ENCODE peak calls at places on chromosome 6, in eight cellular contexts. S, H, X, E, T, J, B and P are unnamed samples.

GRCh38 chr6:105886812-105887513 is 199.2 kb upstream of the PRDM1 start:
- DNase-seq in S (no peak), H (no peak), X (no peak), E (no peak), T (peak), J (no peak), B (no peak), P (no peak)

GRCh38 chr6:169972736-169973135 is 221.3 kb downstream of the ERMARD start:
- DNase-seq in S (no peak), H (no peak), X (no peak), E (no peak), T (no peak), J (no peak), B (no peak), P (no peak)

GRCh38 chr6:14783594-14783993 is 462.3 kb upstream of the JARID2 start:
- DNase-seq in S (no peak), H (no peak), X (no peak), E (no peak), T (no peak), J (no peak), B (no peak), P (no peak)

GRCh38 chr6:166592818-166593217 is 6.3 kb upstream of the RAMACL start:
- DNase-seq in S (no peak), H (no peak), X (no peak), E (no peak), T (peak), J (no peak), B (peak), P (no peak)

GRCh38 chr6:1574083-1574761 is 35.5 kb upstream of the FOXC1 start:
- DNase-seq in S (no peak), H (no peak), X (no peak), E (no peak), T (no peak), J (no peak), B (no peak), P (no peak)

GRCh38 chr6:149129401-149130077 is 188.0 kb upstream of the TAB2 start:
- DNase-seq in S (no peak), H (peak), X (peak), E (peak), T (peak), J (peak), B (peak), P (no peak)

GRCh38 chr6:139007428-139007827 is 19.4 kb upstream of the REPS1 start:
- DNase-seq in S (no peak), H (no peak), X (no peak), E (no peak), T (no peak), J (no peak), B (no peak), P (no peak)

GRCh38 chr6:20672038-20672437 is 137.8 kb downstream of the CDKAL1 start:
- DNase-seq in S (no peak), H (no peak), X (no peak), E (no peak), T (no peak), J (no peak), B (no peak), P (no peak)

GRCh38 chr6:84408028-84408427 is 180.6 kb upstream of the CEP162 start:
- DNase-seq in S (no peak), H (no peak), X (no peak), E (no peak), T (no peak), J (no peak), B (no peak), P (no peak)

GRCh38 chr6:163429858-163430448 is 15.4 kb downstream of the QKI start:
- DNase-seq in S (no peak), H (no peak), X (no peak), E (no peak), T (no peak), J (no peak), B (no peak), P (no peak)

GRCh38 chr6:143061597-143062385 is 1.1 kb downstream of the AIG1 start:
- DNase-seq in S (no peak), H (no peak), X (peak), E (no peak), T (peak), J (no peak), B (peak), P (no peak)

GRCh38 chr6:157143171-157143884 is 180.0 kb downstream of the TMEM242 start:
- DNase-seq in S (no peak), H (no peak), X (peak), E (no peak), T (peak), J (peak), B (no peak), P (no peak)